ENCODE peak calls at places on chromosomes 5 and 9, in six cellular contexts. R, Q, L, T, C and N are unnamed samples.

GRCh38 chr9:27151693-27152397 is 42.8 kb downstream of the TEK start:
- DNase-seq in Q (no peak), L (no peak), T (no peak), C (peak; percentile 47), R (peak; percentile 20), N (no peak)

GRCh38 chr9:111483419-111483861 is 743 bp downstream of the ECPAS start:
- DNase-seq in L (no peak), R (peak; percentile 51), T (no peak), Q (no peak), C (no peak), N (no peak)

GRCh38 chr5:16870878-16871277 is 65.2 kb downstream of the MYO10 start:
- DNase-seq in R (no peak), Q (no peak), T (no peak), C (peak; percentile 57), L (no peak), N (no peak)

GRCh38 chr5:137753227-137753985 is 757 bp downstream of the HNRNPA0 start:
- DNase-seq in L (peak; percentile 67), C (no peak), T (peak; percentile 32), Q (peak; percentile 74), R (peak; percentile 62), N (peak; percentile 58)

GRCh38 chr5:120528609-120529008 is 64.5 kb downstream of the PRR16 start:
- DNase-seq in Q (no peak), L (no peak), T (no peak), R (no peak), C (no peak), N (no peak)

GRCh38 chr9:10612649-10613398 is at the start of gene PTPRD:
- DNase-seq in L (no peak), R (peak; percentile 44), Q (no peak), T (no peak), C (peak; percentile 3), N (no peak)

GRCh38 chr5:66382152-66382551 is 214.0 kb upstream of the MAST4 start:
- DNase-seq in C (no peak), T (no peak), R (no peak), L (no peak), Q (no peak), N (no peak)

GRCh38 chr5:56974241-56974640 is 22.3 kb upstream of the MIER3 start:
- DNase-seq in Q (no peak), C (no peak), T (no peak), R (no peak), L (no peak), N (no peak)

GRCh38 chr9:126618200-126618589 is 4.5 kb downstream of the LMX1B start:
- DNase-seq in Q (peak; percentile 4), C (no peak), L (no peak), R (no peak), T (no peak), N (no peak)
- H3K27me3 ChIP-seq in Q (peaks cover 79% of the 10 kb centered on the region), C (peaks cover 81% of the 10 kb centered on the region), L (no peaks in the 10 kb centered on the region), R (no peaks in the 10 kb centered on the region), T (peaks cover 8% of the 10 kb centered on the region), N (peaks cover 96% of the 10 kb centered on the region)

GRCh38 chr5:68167195-68167651 is 48.3 kb upstream of the PIK3R1 start:
- DNase-seq in T (no peak), C (no peak), L (no peak), R (no peak), Q (no peak), N (no peak)
- H3K27ac ChIP-seq in T (no peak overlapping the region), C (no peak overlapping the region), L (no peak overlapping the region), R (no peak overlapping the region), Q (no peak overlapping the region), N (no peak overlapping the region)

DNA sequence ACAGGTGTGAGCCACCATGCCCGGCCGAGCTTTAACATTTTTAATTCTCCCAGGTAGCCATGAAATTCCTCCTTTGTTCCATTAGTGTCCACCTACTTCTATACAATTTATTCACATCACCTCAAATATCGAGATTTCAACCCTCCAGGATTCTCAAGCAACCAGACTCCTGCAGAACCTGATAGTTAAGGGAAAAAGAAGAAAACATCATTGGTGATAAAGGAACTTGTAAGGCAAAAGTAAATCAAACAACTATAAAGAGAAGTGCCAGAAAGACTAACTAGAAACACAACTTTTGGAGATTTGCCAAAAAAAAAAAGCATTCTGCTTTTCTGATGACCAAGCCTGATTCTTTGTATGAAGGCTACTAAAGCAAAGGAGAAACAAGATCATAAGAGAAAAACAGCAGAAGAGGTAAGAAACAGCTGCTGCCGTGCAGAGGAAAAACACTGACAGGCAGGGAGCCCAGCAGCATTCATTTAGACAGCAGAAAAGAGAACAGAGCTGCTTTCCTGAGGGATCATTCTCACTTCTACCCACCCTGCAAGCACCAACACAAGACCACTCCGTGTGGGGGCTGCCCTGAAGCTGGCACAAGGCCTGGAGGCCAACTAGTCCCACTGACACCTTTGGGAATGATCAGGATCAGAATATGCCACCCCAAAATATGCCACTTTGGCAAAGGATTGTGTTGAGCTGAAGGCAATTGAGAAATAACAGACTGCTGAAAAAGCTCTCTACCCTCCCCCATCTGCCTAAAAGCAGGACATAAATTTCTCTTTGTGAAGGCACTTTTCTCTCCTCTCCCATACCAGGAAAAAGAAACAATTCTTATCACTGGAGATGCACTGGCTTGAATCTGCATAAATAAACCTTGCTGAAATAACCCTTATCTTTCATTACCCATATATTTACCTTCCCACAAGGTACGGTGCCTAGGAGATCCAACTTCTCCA is 75.1 kb downstream of the ALDH7A1 start:
- DNase-seq in R (peak; percentile 58), L (no peak), T (peak; percentile 75), C (peak; percentile 45), Q (no peak), N (peak; percentile 33)
- H3K4me3 ChIP-seq in R (no peak overlapping the region), L (no peak overlapping the region), T (no peak overlapping the region), C (no peak overlapping the region), Q (no peak overlapping the region), N (no peak overlapping the region)

GRCh38 chr5:42940853-42941252 is 99.3 kb downstream of the ANXA2R start:
- DNase-seq in C (no peak), R (no peak), T (no peak), L (no peak), Q (no peak), N (no peak)
- H3K27me3 ChIP-seq in C (no peaks in the 10 kb centered on the region), R (no peaks in the 10 kb centered on the region), T (no peaks in the 10 kb centered on the region), L (no peaks in the 10 kb centered on the region), Q (no peaks in the 10 kb centered on the region), N (peaks cover 86% of the 10 kb centered on the region)

DNA sequence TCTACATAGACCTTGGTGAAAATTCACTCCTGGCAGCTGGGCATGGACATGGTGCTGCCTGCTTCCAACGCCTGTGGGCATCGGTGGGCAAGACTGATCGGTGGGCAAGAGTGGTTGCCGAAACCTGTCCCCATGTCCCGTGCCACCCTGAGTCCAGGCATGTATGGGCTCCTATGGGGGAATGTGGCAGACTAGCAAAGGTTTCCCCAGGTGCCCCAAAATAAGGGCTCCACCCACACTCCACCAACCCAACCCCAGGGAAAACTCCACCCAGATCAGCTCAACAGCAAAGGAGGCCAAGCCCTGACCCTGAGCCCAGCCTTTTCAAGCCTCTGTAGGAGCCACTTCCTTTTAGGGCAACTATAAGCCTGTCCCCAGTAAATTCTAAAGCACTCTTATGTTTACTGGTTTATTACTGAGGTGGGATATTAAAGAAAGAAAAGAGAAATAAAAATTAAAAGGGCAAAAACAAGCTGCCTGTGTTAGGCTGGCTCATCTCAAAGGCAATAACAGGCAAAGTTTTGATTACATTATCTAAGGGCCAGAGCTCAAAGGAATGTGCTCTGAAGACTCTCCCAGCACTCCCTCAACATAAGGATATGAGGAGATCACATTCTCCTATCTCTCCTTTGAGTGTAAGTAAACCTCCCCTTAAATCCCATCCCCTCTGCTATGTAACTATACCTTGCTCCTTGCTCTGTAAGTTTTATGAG is 8.9 kb upstream of the SPATA31E1 start:
- DNase-seq in L (peak; percentile 38), R (no peak), Q (no peak), C (no peak), T (no peak), N (no peak)
- H3K27ac ChIP-seq in L (no peak overlapping the region), R (no peak overlapping the region), Q (no peak overlapping the region), C (no peak overlapping the region), T (no peak overlapping the region), N (no peak overlapping the region)

GRCh38 chr5:169013846-169014245 is 287.1 kb downstream of the SLIT3 start:
- DNase-seq in C (no peak), L (no peak), R (no peak), T (no peak), Q (no peak), N (no peak)
- H3K4me3 ChIP-seq in C (no peak overlapping the region), L (no peak overlapping the region), R (no peak overlapping the region), T (no peak overlapping the region), Q (no peak overlapping the region), N (no peak overlapping the region)

DNA sequence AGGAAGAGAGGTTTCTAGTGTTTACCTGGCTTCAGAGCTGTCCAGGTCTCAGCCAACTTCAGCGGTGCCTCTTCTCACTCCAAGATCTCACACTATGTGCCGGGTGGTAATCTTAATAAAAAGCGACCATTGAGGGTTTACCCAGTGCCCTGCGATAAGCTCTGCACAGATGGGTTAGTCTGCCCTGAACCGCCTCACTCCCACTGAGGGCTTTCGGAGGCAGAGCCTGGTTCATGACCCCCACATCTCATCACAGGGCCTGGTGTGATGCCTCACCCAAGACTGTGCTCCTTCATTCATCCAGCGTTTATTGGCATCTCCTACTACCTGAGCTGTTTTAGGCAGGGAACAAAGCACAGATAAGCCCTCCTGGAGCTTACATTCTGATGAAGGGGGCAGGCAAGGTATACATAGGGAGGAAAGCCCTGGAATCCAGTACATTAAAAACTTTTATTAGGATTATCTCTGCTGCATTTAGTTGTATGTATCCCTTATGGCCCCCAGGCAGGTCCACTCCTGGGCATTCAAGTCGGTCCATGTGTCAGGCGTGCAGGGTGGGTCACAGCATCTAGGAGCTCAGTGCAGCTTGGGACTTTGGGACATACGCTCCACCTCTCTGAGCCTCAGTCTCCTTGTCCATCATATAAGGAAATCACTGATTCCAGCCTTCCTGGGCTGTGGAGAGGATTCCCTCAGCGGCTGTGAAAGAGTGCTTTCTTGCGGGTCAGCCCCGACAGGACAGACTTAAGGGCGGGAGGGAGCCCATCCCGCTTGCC is 613 bp upstream of the COL15A1 start:
- DNase-seq in C (no peak), T (no peak), R (no peak), L (no peak), Q (no peak), N (no peak)
- H3K27me3 ChIP-seq in C (peaks cover 36% of the 10 kb centered on the region), T (no peaks in the 10 kb centered on the region), R (no peaks in the 10 kb centered on the region), L (no peaks in the 10 kb centered on the region), Q (peaks cover 65% of the 10 kb centered on the region), N (peaks cover 16% of the 10 kb centered on the region)

GRCh38 chr5:80187691-80188090 is 68.2 kb downstream of the SERINC5 start:
- DNase-seq in T (no peak), C (no peak), L (no peak), R (no peak), Q (no peak), N (no peak)

GRCh38 chr5:80190960-80191359 is 64.9 kb downstream of the SERINC5 start:
- DNase-seq in R (no peak), L (no peak), C (no peak), Q (no peak), T (no peak), N (no peak)

GRCh38 chr5:80189701-80190100 is 66.1 kb downstream of the SERINC5 start:
- DNase-seq in L (no peak), T (no peak), R (peak; percentile 82), C (no peak), Q (no peak), N (no peak)

GRCh38 chr5:80187274-80187673 is 68.6 kb downstream of the SERINC5 start:
- DNase-seq in C (no peak), Q (no peak), R (no peak), T (no peak), L (no peak), N (no peak)

DNA sequence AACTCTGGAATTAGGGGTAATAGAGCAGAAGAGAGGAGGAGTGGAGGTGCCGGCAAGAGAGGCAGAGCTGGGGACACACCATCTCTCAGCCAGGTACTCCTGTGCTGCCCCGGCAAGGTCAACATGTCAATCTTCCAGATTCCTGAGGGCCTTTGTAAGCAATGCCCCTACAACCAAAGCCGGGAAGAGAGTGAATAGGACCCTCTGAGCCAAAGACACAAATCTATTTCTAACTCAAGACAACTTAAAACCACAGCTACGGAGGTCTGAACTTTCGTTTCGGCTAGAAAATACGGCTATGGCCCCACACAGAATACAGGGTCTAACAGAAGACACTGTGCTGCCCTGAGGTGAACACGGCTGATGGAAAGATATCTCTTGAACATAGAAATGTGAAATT is 66.6 kb downstream of the SERINC5 start:
- DNase-seq in T (no peak), Q (no peak), L (no peak), C (no peak), R (no peak), N (no peak)
- H3K27ac ChIP-seq in T (peak overlapping the region; percentile 80), Q (no peak overlapping the region), L (peak overlapping the region; percentile 36), C (no peak overlapping the region), R (peak overlapping the region; percentile 89), N (peak overlapping the region; percentile 33)